ENCODE peak calls at places on chromosomes 13 and 19, in five cellular contexts. I is SK-N-SH, M is breast epithelium, R is fibroblast of lung, P is astrocyte of the spinal cord. Z is an unnamed sample.

GRCh38 chr19:51647318-51647717 is 693 bp upstream of the SIGLEC14 start:
- DNase-seq in M (no peak), P (no peak), I (no peak), R (no peak), Z (no peak)

GRCh38 chr13:109974354-109974753 is 188.0 kb upstream of the IRS2 start:
- DNase-seq in I (no peak), M (no peak), R (peak), P (no peak), Z (no peak)

GRCh38 chr13:62643007-62643483 is 1227.4 kb upstream of the PCDH20 start:
- DNase-seq in R (peak), P (peak), M (no peak), I (no peak), Z (no peak)

GRCh38 chr19:19606021-19606420 is 12.5 kb downstream of the PBX4 start:
- DNase-seq in M (no peak), R (peak), I (no peak), P (no peak), Z (no peak)

GRCh38 chr13:103236213-103236612 is 170.0 kb upstream of the SLC10A2 start:
- DNase-seq in M (no peak), P (peak), I (no peak), R (no peak), Z (peak)

GRCh38 chr13:48730971-48731658 is 77.4 kb downstream of the CYSLTR2 start:
- DNase-seq in R (peak), M (no peak), P (peak), I (no peak), Z (no peak)

GRCh38 chr19:14118165-14119051 is 846 bp upstream of the PRKACA start:
- DNase-seq in R (peak), M (peak), I (peak), P (peak), Z (no peak)

GRCh38 chr19:38210458-38210987 is 13.5 kb downstream of the DPF1 start:
- DNase-seq in P (peak), R (peak), I (peak), M (no peak), Z (no peak)

GRCh38 chr19:19171821-19172532 is 1.9 kb upstream of the MEF2B start:
- DNase-seq in M (no peak), R (peak), P (peak), I (no peak), Z (no peak)

GRCh38 chr13:74662895-74663294 is 528.7 kb upstream of the KLF12 start:
- DNase-seq in R (no peak), I (no peak), M (no peak), P (no peak), Z (no peak)

GRCh38 chr13:77571956-77572355 is 36.5 kb downstream of the SCEL start:
- DNase-seq in M (no peak), P (no peak), R (no peak), I (no peak), Z (no peak)

GRCh38 chr13:71789952-71790351 is 77.1 kb downstream of the DACH1 start:
- DNase-seq in M (no peak), R (no peak), P (peak), I (no peak), Z (no peak)

GRCh38 chr19:15161028-15161984 is 39.5 kb downstream of the NOTCH3 start:
- DNase-seq in P (no peak), R (peak), M (no peak), I (peak), Z (no peak)

GRCh38 chr19:46983097-46983496 is 36.5 kb upstream of the NPAS1 start:
- DNase-seq in P (no peak), M (no peak), R (no peak), I (no peak), Z (no peak)

GRCh38 chr19:2014081-2014693 is 1.3 kb downstream of the BTBD2 start:
- DNase-seq in M (no peak), R (no peak), I (peak), P (no peak), Z (no peak)
- H3K4me3 ChIP-seq in M (peak), R (peak), I (peak), P (peak), Z (peak)

DNA sequence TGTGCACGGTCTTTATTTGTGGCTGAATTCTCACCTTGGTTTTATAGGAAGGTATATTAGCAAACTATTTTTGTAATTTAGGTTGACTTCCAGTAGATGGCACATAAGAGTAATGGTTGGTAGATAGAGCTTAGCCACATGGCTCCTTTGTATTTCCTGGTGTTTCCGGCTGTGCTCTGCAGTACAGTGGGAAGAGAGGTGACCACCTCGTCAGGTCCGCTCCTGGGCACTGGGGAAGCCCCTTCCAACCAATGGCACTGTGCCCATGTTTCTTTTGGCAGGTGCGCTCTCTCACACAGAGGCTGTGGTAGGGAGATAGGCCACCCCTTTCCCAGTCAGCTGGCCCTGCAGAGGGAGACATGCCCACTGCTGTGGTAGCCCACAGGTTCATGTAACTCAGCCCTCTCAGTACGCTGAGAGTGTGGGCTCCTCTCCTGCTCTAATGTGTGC is 74.3 kb upstream of the ATP12A start:
- DNase-seq in R (peak), P (no peak), M (no peak), I (no peak), Z (no peak)
- TF ChIP-seq CTCF in R (no peak), P (no peak), M (no peak), I (no peak), Z (no peak)

DNA sequence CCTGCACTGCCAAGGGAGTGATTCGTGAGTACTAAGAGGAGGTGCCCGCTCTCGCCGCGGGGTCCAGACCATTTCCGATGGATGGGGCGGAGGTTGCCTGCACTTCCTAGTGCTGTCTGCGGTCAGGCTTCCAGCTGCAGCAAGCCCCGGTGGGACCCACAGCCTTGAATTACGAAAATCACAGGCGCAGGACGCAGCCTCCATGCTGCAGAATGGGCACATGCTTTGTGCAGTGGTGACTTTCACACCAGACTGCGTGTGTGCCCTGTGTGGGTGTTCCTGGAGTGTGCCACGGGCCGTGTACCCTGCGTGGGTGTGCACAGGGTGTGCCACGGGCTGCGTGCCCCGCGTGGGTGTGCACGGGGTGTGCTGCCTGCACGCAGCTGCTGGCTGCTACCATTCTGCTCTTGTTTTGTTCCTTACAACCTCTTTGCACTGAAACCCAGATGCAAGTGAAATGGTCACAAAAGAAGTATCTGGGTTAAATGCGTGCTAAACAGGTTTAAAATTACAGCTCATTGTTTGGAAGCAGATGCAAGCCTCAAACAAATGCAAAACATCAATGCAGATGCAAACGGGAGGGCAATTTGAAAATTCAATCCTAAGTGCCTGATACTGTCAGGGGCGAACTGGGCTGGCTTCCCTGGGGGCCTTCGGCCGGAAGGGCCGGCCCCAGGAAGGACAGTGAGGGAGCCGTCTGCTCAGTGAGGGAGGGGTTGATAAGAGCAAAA is 221.2 kb upstream of the SOX1 start:
- DNase-seq in I (no peak), P (no peak), R (no peak), M (no peak), Z (no peak)
- H3K4me3 ChIP-seq in I (no peak), P (no peak), R (no peak), M (no peak), Z (no peak)

DNA sequence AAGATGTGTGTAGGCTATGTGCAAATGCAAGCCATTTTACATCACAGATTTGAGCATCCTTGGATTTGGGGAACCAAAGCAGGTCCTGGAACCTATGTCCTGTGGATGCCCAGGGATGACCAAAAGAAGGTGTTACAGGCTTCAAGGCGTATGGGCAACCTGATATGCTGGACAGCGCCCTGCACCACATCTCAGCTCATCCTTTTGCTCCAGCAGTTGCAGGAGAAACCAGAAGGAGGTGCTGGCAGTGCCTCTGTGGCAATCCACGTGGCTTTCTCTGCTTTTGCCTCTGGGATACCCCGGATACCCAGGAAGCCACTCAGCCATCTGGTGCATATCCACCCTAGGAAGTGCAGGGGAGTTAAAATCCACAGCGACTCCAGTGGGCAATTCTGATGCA is 110.3 kb upstream of the VSTM2B start:
- DNase-seq in I (no peak), R (no peak), M (no peak), P (no peak), Z (no peak)
- TF ChIP-seq CTCF in I (no peak), R (no peak), M (no peak), P (no peak), Z (no peak)

DNA sequence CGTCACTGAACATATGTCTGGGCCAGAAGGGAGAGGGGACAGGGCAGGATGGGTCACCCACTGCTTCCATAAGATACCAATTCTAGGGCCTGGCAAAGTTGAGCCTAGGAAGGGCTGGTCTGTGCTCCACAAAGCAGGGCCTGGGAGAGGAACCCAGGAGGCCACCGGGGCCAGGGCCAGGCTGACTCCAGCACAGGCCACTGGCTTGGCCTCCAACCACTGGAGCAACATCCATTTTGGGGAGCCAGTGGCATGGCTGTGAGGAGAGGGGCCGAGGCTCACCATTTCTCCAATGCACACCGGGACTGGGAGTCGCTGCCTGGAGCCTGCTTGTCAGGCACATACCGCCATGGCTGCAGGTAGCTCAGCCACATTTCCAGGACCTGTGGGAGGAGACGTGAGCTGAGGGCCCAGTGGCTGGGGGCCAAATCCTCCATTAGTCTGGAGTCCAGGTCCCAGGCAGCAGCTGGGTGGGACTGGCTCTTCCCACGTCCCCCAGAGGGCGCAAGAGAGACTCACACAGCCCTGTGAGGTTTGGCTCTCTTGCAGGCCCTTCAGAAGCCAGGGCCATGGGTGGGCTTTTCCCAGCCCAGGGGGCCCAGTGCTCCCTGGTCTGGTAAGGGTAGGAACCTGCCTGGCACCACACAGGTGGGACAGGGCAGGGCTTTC is 27.7 kb downstream of the TUBA3C start:
- DNase-seq in I (peak), M (no peak), R (no peak), P (no peak), Z (no peak)
- H3K4me3 ChIP-seq in I (no peak), M (no peak), R (no peak), P (no peak), Z (no peak)

GRCh38 chr19:53422551-53422950 is 9.2 kb upstream of the ZNF761 start:
- DNase-seq in I (no peak), P (no peak), R (no peak), M (no peak), Z (no peak)

DNA sequence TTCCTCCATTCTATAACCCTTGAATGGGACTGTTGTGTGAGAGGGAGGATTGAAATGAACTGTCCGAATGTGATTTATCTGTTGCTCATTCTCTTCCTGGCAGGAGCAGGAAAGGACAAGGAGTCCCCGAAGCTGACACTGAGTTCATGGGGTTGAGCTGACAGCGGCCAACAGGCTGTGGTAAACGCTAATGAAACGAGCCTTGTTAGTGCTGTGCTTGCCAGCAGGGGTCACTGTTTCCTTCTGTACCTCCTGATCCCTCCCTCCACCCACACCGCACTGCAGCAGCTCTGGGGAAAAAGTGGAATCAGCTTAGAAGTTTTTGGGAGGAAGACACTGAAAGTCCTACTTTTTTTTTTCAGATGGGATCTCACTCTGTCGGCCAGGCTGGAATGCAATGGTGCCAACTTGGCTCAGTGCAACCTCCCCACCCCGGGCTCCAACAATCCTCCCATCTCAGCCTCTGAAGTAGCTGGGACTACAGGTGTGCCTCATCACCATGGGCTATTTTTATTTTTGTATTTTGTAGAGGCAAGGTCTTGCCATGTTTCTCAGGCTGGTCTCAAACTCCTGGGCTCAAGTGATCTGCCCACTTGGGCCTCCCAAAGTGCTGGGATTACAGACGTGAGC is 6.7 kb upstream of the ZNF761 start:
- DNase-seq in P (peak), I (peak), R (peak), M (peak), Z (peak)
- TF ChIP-seq CTCF in P (peak), I (peak), R (peak), M (peak), Z (peak)

GRCh38 chr19:29528946-29529645 is 3.3 kb downstream of the VSTM2B start:
- DNase-seq in I (no peak), M (no peak), R (no peak), P (no peak), Z (no peak)
- H3K4me3 ChIP-seq in I (peak), M (peak), R (no peak), P (no peak), Z (no peak)

GRCh38 chr13:45582533-45583076 is 32.9 kb downstream of the ERICH6B start:
- DNase-seq in I (no peak), P (no peak), R (no peak), M (no peak), Z (no peak)

GRCh38 chr13:45587897-45588296 is 27.6 kb downstream of the ERICH6B start:
- DNase-seq in R (no peak), P (no peak), I (no peak), M (no peak), Z (no peak)

GRCh38 chr13:45584816-45585215 is 30.7 kb downstream of the ERICH6B start:
- DNase-seq in P (no peak), R (no peak), M (no peak), I (no peak), Z (no peak)
- TF ChIP-seq CTCF in P (peak), R (no peak), M (no peak), I (no peak), Z (no peak)